ENCODE peak calls at places on chromosomes 6 and 20, in five cellular contexts. K is head of caudate nucleus, U is NCI-H1105, O is occipital lobe, Z is SK-N-SH. X is an unnamed sample.

GRCh38 chr6:130426078-130426726 is 60.4 kb downstream of the TMEM200A start:
- DNase-seq in O (no peak), Z (no peak), U (no peak), K (no peak), X (no peak)

GRCh38 chr20:49747707-49748524 is 34.2 kb upstream of the B4GALT5 start:
- DNase-seq in Z (peak), O (no peak), U (no peak), K (peak), X (peak)

GRCh38 chr6:44126320-44127149 is 717 bp downstream of the MRPL14 start:
- DNase-seq in K (peak), U (peak), O (no peak), Z (peak), X (no peak)

GRCh38 chr20:36094497-36094896 is 60.0 kb upstream of the EPB41L1 start:
- DNase-seq in O (no peak), K (no peak), U (no peak), Z (peak), X (no peak)

GRCh38 chr20:48478370-48478769 is 349.4 kb downstream of the PREX1 start:
- DNase-seq in U (no peak), O (no peak), Z (no peak), K (no peak), X (no peak)

GRCh38 chr6:85452441-85452881 is 2.6 kb downstream of the NT5E start:
- DNase-seq in U (no peak), O (no peak), Z (no peak), K (no peak), X (no peak)

GRCh38 chr20:48246391-48246790 is 461.1 kb upstream of the SULF2 start:
- DNase-seq in K (no peak), O (no peak), U (no peak), Z (no peak), X (no peak)

GRCh38 chr6:14079433-14079832 is 38.1 kb upstream of the CD83 start:
- DNase-seq in U (no peak), Z (no peak), O (no peak), K (peak), X (no peak)

GRCh38 chr6:22647671-22648070 is 78.3 kb downstream of the HDGFL1 start:
- DNase-seq in O (no peak), Z (no peak), K (no peak), U (peak), X (no peak)

X was measured in hypothalamus.